ENCODE peak calls at places on chromosomes 11 and 22, in eight cellular contexts. One of them, this sample, is unnamed.

GRCh38 chr11:36011574-36011973 is 67.7 kb downstream of the LDLRAD3 start:
- DNase-seq in AG04450: no peak
- DNase-seq in kidney: no peak
- DNase-seq in mucosa of descending colon: no peak
- DNase-seq in bronchial epithelial cell: no peak
- DNase-seq in pancreas: no peak
- DNase-seq in transverse colon: no peak
- DNase-seq in OCI-LY7: no peak
- DNase-seq in this sample: no peak

GRCh38 chr11:14357843-14358728 is 897 bp downstream of the RRAS2 start:
- DNase-seq in kidney: peak
- DNase-seq in mucosa of descending colon: peak
- DNase-seq in AG04450: no peak
- DNase-seq in OCI-LY7: no peak
- DNase-seq in pancreas: peak
- DNase-seq in bronchial epithelial cell: peak
- DNase-seq in transverse colon: peak
- DNase-seq in this sample: peak

GRCh38 chr11:120511804-120512726 is 517 bp downstream of the GRIK4 start:
- DNase-seq in OCI-LY7: no peak
- DNase-seq in transverse colon: no peak
- DNase-seq in mucosa of descending colon: no peak
- DNase-seq in bronchial epithelial cell: no peak
- DNase-seq in kidney: peak
- DNase-seq in AG04450: no peak
- DNase-seq in pancreas: no peak
- DNase-seq in this sample: peak

GRCh38 chr22:41367039-41367679 is 14.6 kb upstream of the TEF start:
- DNase-seq in bronchial epithelial cell: peak
- DNase-seq in mucosa of descending colon: peak
- DNase-seq in OCI-LY7: no peak
- DNase-seq in transverse colon: peak
- DNase-seq in pancreas: peak
- DNase-seq in kidney: peak
- DNase-seq in AG04450: peak
- DNase-seq in this sample: peak

GRCh38 chr22:19105867-19106802 is 16.1 kb downstream of the DGCR2 start:
- DNase-seq in mucosa of descending colon: no peak
- DNase-seq in kidney: no peak
- DNase-seq in OCI-LY7: peak
- DNase-seq in bronchial epithelial cell: no peak
- DNase-seq in pancreas: no peak
- DNase-seq in transverse colon: no peak
- DNase-seq in AG04450: no peak
- DNase-seq in this sample: no peak

GRCh38 chr22:19355413-19356157 is 64.1 kb upstream of the CLTCL1 start:
- DNase-seq in mucosa of descending colon: no peak
- DNase-seq in OCI-LY7: no peak
- DNase-seq in AG04450: no peak
- DNase-seq in bronchial epithelial cell: no peak
- DNase-seq in transverse colon: no peak
- DNase-seq in kidney: no peak
- DNase-seq in pancreas: no peak
- DNase-seq in this sample: no peak

GRCh38 chr22:19187716-19188563 is 9.4 kb upstream of the SLC25A1 start:
- DNase-seq in mucosa of descending colon: no peak
- DNase-seq in OCI-LY7: no peak
- DNase-seq in kidney: peak
- DNase-seq in transverse colon: no peak
- DNase-seq in AG04450: no peak
- DNase-seq in bronchial epithelial cell: no peak
- DNase-seq in pancreas: no peak
- DNase-seq in this sample: no peak

GRCh38 chr22:46150615-46151423 is 493 bp downstream of the PPARA start:
- DNase-seq in mucosa of descending colon: peak
- DNase-seq in AG04450: no peak
- DNase-seq in transverse colon: peak
- DNase-seq in bronchial epithelial cell: no peak
- DNase-seq in pancreas: peak
- DNase-seq in OCI-LY7: peak
- DNase-seq in kidney: peak
- DNase-seq in this sample: peak

GRCh38 chr11:122267602-122268001 is 151.6 kb upstream of the BLID start:
- DNase-seq in mucosa of descending colon: no peak
- DNase-seq in pancreas: no peak
- DNase-seq in transverse colon: no peak
- DNase-seq in AG04450: peak
- DNase-seq in bronchial epithelial cell: no peak
- DNase-seq in OCI-LY7: no peak
- DNase-seq in kidney: no peak
- DNase-seq in this sample: peak

GRCh38 chr11:60925685-60926267 is 1.5 kb downstream of the TMEM132A start:
- DNase-seq in pancreas: no peak
- DNase-seq in mucosa of descending colon: no peak
- DNase-seq in AG04450: peak
- DNase-seq in kidney: no peak
- DNase-seq in OCI-LY7: no peak
- DNase-seq in transverse colon: no peak
- DNase-seq in bronchial epithelial cell: peak
- DNase-seq in this sample: peak
- H3K4me3 ChIP-seq in pancreas: no peak
- H3K4me3 ChIP-seq in mucosa of descending colon: no peak
- H3K4me3 ChIP-seq in AG04450: peak
- H3K4me3 ChIP-seq in kidney: no peak
- H3K4me3 ChIP-seq in OCI-LY7: peak
- H3K4me3 ChIP-seq in transverse colon: no peak
- H3K4me3 ChIP-seq in bronchial epithelial cell: peak
- H3K4me3 ChIP-seq in this sample: no peak

DNA sequence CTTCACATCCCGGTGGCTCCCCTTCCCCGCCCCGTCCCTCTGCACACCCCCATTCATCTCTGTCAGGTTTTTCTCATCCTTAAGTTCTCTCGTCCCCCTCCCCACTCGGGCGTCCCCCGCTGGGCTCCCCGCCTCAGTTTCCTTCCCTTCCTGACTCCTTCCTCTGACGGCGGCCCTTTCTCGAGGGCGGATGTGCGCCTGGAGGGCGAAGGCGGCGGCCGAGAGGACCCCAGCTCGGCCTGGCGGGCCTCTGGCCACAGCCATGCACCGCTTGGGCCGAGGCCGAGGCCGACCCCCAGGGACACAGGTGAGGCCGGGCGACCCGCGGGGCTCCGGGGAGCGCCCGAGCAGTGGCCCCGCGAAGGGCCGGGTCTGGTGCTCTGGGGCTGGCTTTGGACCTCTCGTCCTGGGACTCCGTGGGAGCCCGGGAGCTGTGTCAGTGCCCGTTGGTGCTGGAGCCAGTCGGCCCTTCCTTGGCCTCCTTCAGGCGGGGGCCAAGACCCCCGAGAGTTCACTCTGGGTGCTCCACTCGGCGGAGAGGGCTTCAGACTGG is 2.9 kb downstream of the PHLDB1 start:
- DNase-seq in OCI-LY7: no peak
- DNase-seq in mucosa of descending colon: peak
- DNase-seq in kidney: no peak
- DNase-seq in pancreas: no peak
- DNase-seq in AG04450: no peak
- DNase-seq in transverse colon: no peak
- DNase-seq in bronchial epithelial cell: no peak
- DNase-seq in this sample: peak
- H3K4me3 ChIP-seq in OCI-LY7: no peak
- H3K4me3 ChIP-seq in mucosa of descending colon: no peak
- H3K4me3 ChIP-seq in kidney: peak
- H3K4me3 ChIP-seq in pancreas: peak
- H3K4me3 ChIP-seq in AG04450: peak
- H3K4me3 ChIP-seq in transverse colon: peak
- H3K4me3 ChIP-seq in bronchial epithelial cell: no peak
- H3K4me3 ChIP-seq in this sample: peak

DNA sequence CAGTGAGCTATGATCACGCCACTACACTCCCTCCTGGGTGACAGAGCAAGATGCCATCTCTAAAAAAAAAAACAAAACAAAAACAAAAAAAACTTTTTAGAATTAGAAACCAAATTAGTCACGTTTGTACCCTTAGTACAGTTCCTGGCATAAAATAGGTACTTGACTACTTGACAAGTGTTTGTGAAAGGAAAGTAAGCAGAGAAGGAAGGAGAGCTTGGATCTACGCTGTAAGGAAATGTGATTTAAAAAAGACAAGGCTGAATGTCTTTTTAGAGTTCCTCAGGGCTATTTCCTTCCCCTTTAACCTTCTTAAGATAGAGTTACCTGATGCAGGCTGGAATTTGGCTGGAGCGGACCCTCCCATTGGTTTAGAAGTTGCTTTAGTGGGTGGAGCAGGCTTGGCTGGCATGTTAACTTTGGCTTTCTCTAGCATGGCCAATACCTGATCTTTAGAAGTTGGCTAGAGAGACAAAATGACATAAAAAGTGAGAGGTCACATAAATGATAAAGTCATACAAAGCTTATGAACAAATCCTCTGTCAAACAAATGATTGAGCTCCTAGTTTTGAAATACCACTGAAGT is 50.7 kb downstream of the F2 start:
- DNase-seq in bronchial epithelial cell: no peak
- DNase-seq in kidney: no peak
- DNase-seq in pancreas: no peak
- DNase-seq in OCI-LY7: no peak
- DNase-seq in transverse colon: no peak
- DNase-seq in AG04450: no peak
- DNase-seq in mucosa of descending colon: no peak
- DNase-seq in this sample: no peak
- H3K4me3 ChIP-seq in bronchial epithelial cell: no peak
- H3K4me3 ChIP-seq in kidney: no peak
- H3K4me3 ChIP-seq in pancreas: no peak
- H3K4me3 ChIP-seq in OCI-LY7: no peak
- H3K4me3 ChIP-seq in transverse colon: no peak
- H3K4me3 ChIP-seq in AG04450: no peak
- H3K4me3 ChIP-seq in mucosa of descending colon: no peak
- H3K4me3 ChIP-seq in this sample: no peak

DNA sequence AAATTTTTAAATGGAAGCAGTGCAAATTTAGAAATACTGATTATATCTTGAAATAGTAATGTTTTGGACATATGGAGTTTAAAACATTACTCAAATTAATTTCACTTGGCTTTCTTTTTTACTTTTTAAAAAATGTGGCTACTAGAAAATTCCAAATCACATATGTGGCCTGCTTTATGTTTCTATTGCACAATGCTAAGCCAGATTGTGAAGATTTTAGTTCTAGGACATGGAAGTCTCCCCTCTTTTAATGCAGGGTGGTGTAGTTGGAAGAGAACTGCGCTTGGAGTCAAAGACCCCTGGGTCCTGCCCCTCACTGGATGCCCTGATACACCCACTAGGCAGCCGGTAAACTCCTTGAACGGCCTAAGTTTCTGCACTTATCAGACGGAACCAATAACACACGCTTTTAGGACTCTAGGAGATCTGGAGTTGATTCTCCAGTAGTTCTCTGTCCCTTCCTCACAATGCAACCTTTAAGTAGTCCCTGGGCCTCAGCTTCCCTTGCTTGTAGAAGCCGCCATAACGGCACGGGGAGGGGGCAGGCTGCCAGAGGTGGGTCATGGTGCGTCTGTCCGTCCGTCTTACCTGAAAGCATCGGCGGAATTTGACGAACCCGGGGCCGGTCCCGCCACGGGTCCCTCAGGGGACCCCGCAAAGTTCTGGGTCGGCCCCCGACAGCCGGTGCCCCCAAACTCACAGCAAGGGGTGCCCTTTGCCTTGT is 498 bp downstream of the FAM227A start:
- DNase-seq in mucosa of descending colon: no peak
- DNase-seq in bronchial epithelial cell: no peak
- DNase-seq in transverse colon: no peak
- DNase-seq in OCI-LY7: peak
- DNase-seq in AG04450: no peak
- DNase-seq in kidney: no peak
- DNase-seq in pancreas: no peak
- DNase-seq in this sample: peak
- H3K4me3 ChIP-seq in mucosa of descending colon: peak
- H3K4me3 ChIP-seq in bronchial epithelial cell: peak
- H3K4me3 ChIP-seq in transverse colon: peak
- H3K4me3 ChIP-seq in OCI-LY7: peak
- H3K4me3 ChIP-seq in AG04450: peak
- H3K4me3 ChIP-seq in kidney: peak
- H3K4me3 ChIP-seq in pancreas: peak
- H3K4me3 ChIP-seq in this sample: peak

GRCh38 chr11:6224421-6224820 is 10.0 kb downstream of the FHIP1B start:
- DNase-seq in OCI-LY7: no peak
- DNase-seq in kidney: no peak
- DNase-seq in bronchial epithelial cell: no peak
- DNase-seq in AG04450: no peak
- DNase-seq in pancreas: no peak
- DNase-seq in transverse colon: no peak
- DNase-seq in mucosa of descending colon: no peak
- DNase-seq in this sample: no peak
- H3K4me3 ChIP-seq in OCI-LY7: no peak
- H3K4me3 ChIP-seq in kidney: no peak
- H3K4me3 ChIP-seq in bronchial epithelial cell: no peak
- H3K4me3 ChIP-seq in AG04450: no peak
- H3K4me3 ChIP-seq in pancreas: no peak
- H3K4me3 ChIP-seq in transverse colon: no peak
- H3K4me3 ChIP-seq in mucosa of descending colon: no peak
- H3K4me3 ChIP-seq in this sample: no peak